ENCODE peak calls at places on chromosome 19, in ten cellular contexts. M is neuronal stem cell, K is heart left ventricle, J is IMR-90, L is endothelial cell of umbilical vein, V is hepatocyte, S is PC-3, O is tibial artery, T is uterus, Y is tibial nerve. W is an unnamed sample.

GRCh38 chr19:6047741-6048231 is 62.5 kb downstream of the RFX2 start:
- DNase-seq in S (peak; percentile 80), O (no peak), V (peak; percentile 71), J (peak; percentile 52), K (no peak), Y (no peak), T (peak; percentile 24), M (peak; percentile 42), L (peak; percentile 67), W (no peak)

GRCh38 chr19:45076851-45077730 is 813 bp upstream of the ZNF296 start:
- DNase-seq in T (no peak), S (no peak), Y (no peak), O (no peak), V (no peak), L (no peak), K (no peak), M (no peak), J (no peak), W (no peak)

GRCh38 chr19:57171551-57172081 is 4.3 kb upstream of the DUXA start:
- DNase-seq in J (peak; percentile 39), V (peak; percentile 76), L (no peak), M (peak; percentile 48), O (peak; percentile 56), S (peak; percentile 38), K (peak; percentile 73), T (peak; percentile 53), Y (peak; percentile 15), W (peak; percentile 67)

GRCh38 chr19:51439021-51439465 is 19.2 kb downstream of the SIGLEC8 start:
- DNase-seq in V (no peak), K (no peak), T (no peak), M (no peak), L (no peak), Y (peak; percentile 16), S (peak; percentile 46), O (no peak), J (no peak), W (no peak)

GRCh38 chr19:16367269-16367683 is 42.6 kb downstream of the KLF2 start:
- DNase-seq in O (no peak), S (no peak), M (no peak), L (no peak), Y (no peak), T (no peak), J (no peak), K (peak; percentile 11), V (no peak), W (peak; percentile 45)

GRCh38 chr19:6020166-6020967 is 42.4 kb upstream of the RANBP3 start:
- DNase-seq in L (no peak), J (no peak), O (no peak), K (no peak), M (no peak), Y (no peak), T (no peak), S (peak; percentile 64), V (no peak), W (peak; percentile 51)

GRCh38 chr19:48680436-48681126 is 7.8 kb upstream of the NTN5 start:
- DNase-seq in T (no peak), V (no peak), M (no peak), S (no peak), O (no peak), Y (no peak), L (no peak), J (no peak), K (no peak), W (no peak)

GRCh38 chr19:17424743-17425365 is 5.0 kb downstream of the MVB12A start:
- DNase-seq in O (no peak), J (peak; percentile 23), L (peak; percentile 48), K (no peak), S (peak; percentile 25), M (peak; percentile 76), Y (no peak), T (no peak), V (peak; percentile 81), W (peak; percentile 79)

GRCh38 chr19:34386645-34387445 is 17.4 kb upstream of the PDCD2L start:
- DNase-seq in O (no peak), J (no peak), L (no peak), V (no peak), K (no peak), Y (no peak), S (no peak), M (no peak), T (no peak), W (no peak)

GRCh38 chr19:51595190-51595589 is 24.1 kb downstream of the ZNF175 start:
- DNase-seq in O (no peak), S (no peak), L (no peak), K (no peak), M (no peak), J (no peak), Y (no peak), V (no peak), T (no peak), W (no peak)

GRCh38 chr19:48881741-48882657 is 9.8 kb downstream of the PPP1R15A start:
- DNase-seq in Y (no peak), J (no peak), M (no peak), L (no peak), V (peak; percentile 44), S (peak; percentile 22), O (no peak), T (no peak), K (no peak), W (peak; percentile 66)

GRCh38 chr19:57978586-57979289 is 4.4 kb upstream of the C19orf18 start:
- DNase-seq in K (no peak), O (no peak), V (no peak), M (no peak), S (peak; percentile 7), J (no peak), L (peak; percentile 5), T (no peak), Y (no peak), W (no peak)

GRCh38 chr19:31351212-31352193 is 2.3 kb upstream of the TSHZ3 start:
- DNase-seq in Y (no peak), L (peak; percentile 24), O (no peak), M (no peak), K (peak; percentile 44), T (peak; percentile 56), V (peak; percentile 45), S (peak; percentile 15), J (peak; percentile 63), W (peak; percentile 83)

GRCh38 chr19:1471514-1472107 is 7.4 kb downstream of the C19orf25 start:
- DNase-seq in K (no peak), O (no peak), V (no peak), Y (no peak), T (no peak), J (no peak), L (no peak), M (no peak), S (peak; percentile 31), W (no peak)

GRCh38 chr19:1469200-1469935 is 9.6 kb downstream of the C19orf25 start:
- DNase-seq in O (no peak), S (peak; percentile 45), K (no peak), V (no peak), T (no peak), J (no peak), M (no peak), L (no peak), Y (no peak), W (no peak)

GRCh38 chr19:1470864-1471513 is 8.0 kb downstream of the C19orf25 start:
- DNase-seq in V (peak; percentile 51), S (peak; percentile 54), T (no peak), Y (no peak), L (no peak), M (peak; percentile 74), J (no peak), O (no peak), K (no peak), W (no peak)

GRCh38 chr19:1468274-1469199 is 10.5 kb downstream of the C19orf25 start:
- DNase-seq in L (no peak), J (peak; percentile 37), T (no peak), V (peak; percentile 59), K (no peak), M (no peak), O (no peak), S (peak; percentile 32), Y (no peak), W (no peak)

DNA sequence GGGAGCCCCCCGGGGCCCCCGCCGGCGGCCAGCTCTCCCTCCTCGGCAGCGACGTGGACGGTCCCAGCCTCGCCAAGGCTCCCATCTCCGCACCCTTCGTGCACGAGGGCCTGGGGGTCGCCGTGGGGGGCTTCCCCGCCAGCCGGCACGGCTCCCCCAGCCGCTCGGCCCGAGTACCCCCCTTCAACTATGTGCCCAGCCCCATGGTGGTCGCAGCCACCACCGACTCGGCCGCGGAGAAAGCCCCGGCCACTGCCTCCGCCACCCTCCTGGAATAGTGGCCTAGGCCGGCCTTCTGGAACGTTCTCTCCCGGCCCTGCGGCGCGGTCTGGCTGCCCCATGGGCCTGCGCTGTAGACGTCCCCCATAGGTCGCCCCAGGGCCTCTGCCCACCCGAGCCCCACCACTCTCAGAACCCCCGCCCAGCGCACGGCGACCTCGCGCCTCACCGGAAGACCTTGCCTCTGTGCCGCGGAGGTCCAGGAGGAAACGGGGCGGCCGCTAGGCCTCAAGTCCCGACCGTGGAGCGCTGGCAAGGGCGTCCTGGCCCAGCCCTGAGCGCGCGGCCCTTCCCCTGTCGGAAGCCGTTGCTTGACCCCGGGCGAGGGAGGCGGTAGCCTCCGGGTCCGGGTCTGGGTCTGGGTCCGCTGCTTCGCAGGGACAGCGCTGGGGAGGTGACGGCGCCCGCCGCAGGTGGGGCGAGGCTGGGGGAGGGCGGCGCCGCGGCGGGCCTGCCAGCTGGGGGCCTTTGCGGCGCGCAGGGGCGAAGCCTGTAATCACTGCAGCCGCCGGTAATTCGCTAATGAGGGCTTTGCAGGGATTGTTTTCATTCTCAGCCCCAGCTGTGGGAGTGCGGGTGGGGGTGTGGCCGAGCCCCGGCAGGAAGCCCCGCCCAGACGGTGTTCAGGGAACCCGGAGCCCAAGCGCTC is 8.8 kb downstream of the C19orf25 start:
- DNase-seq in J (no peak), V (peak; percentile 60), T (no peak), Y (no peak), O (no peak), M (peak; percentile 83), S (peak; percentile 61), L (no peak), K (no peak), W (no peak)
- H3K27me3 ChIP-seq in J (peaks cover 69% of the 10 kb centered on the region), V (peaks cover 76% of the 10 kb centered on the region), T (peaks cover 44% of the 10 kb centered on the region), Y (peaks cover 80% of the 10 kb centered on the region), O (peaks cover 24% of the 10 kb centered on the region), M (peaks cover 66% of the 10 kb centered on the region), S (no peaks in the 10 kb centered on the region), L (peaks cover 80% of the 10 kb centered on the region), K (peaks cover 57% of the 10 kb centered on the region), W (no peaks in the 10 kb centered on the region)

GRCh38 chr19:19274716-19275115 is 1.6 kb upstream of the TM6SF2 start:
- DNase-seq in V (peak; percentile 29), T (no peak), S (no peak), K (no peak), O (no peak), L (no peak), J (no peak), Y (no peak), M (no peak), W (no peak)
- H3K27ac ChIP-seq in V (no peak overlapping the region), T (no peak overlapping the region), S (no peak overlapping the region), K (no peak overlapping the region), O (no peak overlapping the region), L (no peak overlapping the region), J (no peak overlapping the region), Y (no peak overlapping the region), M (no peak overlapping the region), W (no peak overlapping the region)

GRCh38 chr19:55673889-55674288 is 1.1 kb upstream of the EPN1 start:
- DNase-seq in O (no peak), L (no peak), K (no peak), V (no peak), S (no peak), T (no peak), M (no peak), Y (no peak), J (no peak), W (no peak)
- H3K9me3 ChIP-seq in O (no peaks in the 10 kb centered on the region), L (no peaks in the 10 kb centered on the region), K (no peaks in the 10 kb centered on the region), V (no peaks in the 10 kb centered on the region), S (no peaks in the 10 kb centered on the region), T (no peaks in the 10 kb centered on the region), M (no peaks in the 10 kb centered on the region), Y (no peaks in the 10 kb centered on the region), J (no peaks in the 10 kb centered on the region), W (no peaks in the 10 kb centered on the region)

GRCh38 chr19:3047307-3048189 is 14.7 kb downstream of the TLE5 start:
- DNase-seq in T (peak; percentile 91), O (peak; percentile 97), Y (peak; percentile 93), L (peak; percentile 73), M (peak; percentile 81), S (peak; percentile 58), J (peak; percentile 63), K (peak; percentile 79), V (peak; percentile 93), W (peak; percentile 87)
- H3K27me3 ChIP-seq in T (no peaks in the 10 kb centered on the region), O (no peaks in the 10 kb centered on the region), Y (no peaks in the 10 kb centered on the region), L (no peaks in the 10 kb centered on the region), M (no peaks in the 10 kb centered on the region), S (no peaks in the 10 kb centered on the region), J (no peaks in the 10 kb centered on the region), K (no peaks in the 10 kb centered on the region), V (no peaks in the 10 kb centered on the region), W (no peaks in the 10 kb centered on the region)

W was measured in aorta.